ENCODE peak calls at places on chromosomes 5 and 9, in seven cellular contexts. Y, C, Z, X, O, S and I are unnamed samples.

GRCh38 chr9:70324963-70325362 is 66.2 kb downstream of the SMC5 start:
- DNase-seq in Y (no peak), C (no peak), Z (no peak), X (peak), O (peak), S (no peak), I (peak)

GRCh38 chr9:35904966-35905781 is 828 bp upstream of the HRCT1 start:
- DNase-seq in Y (no peak), C (no peak), Z (no peak), X (peak), O (peak), S (no peak), I (no peak)

GRCh38 chr9:138008081-138008841 is 130.7 kb downstream of the CACNA1B start:
- DNase-seq in Y (no peak), C (no peak), Z (no peak), X (no peak), O (peak), S (peak), I (no peak)

GRCh38 chr5:178318893-178319292 is 86.3 kb upstream of the PHYKPL start:
- DNase-seq in Y (no peak), C (no peak), Z (peak), X (no peak), O (no peak), S (peak), I (no peak)

GRCh38 chr5:21820527-21820926 is 1032.6 kb downstream of the CDH12 start:
- DNase-seq in Y (no peak), C (no peak), Z (no peak), X (no peak), O (no peak), S (no peak), I (no peak)

GRCh38 chr5:54309237-54309636 is 1.1 kb downstream of the ARL15 start:
- DNase-seq in Y (no peak), C (no peak), Z (no peak), X (peak), O (peak), S (no peak), I (no peak)

GRCh38 chr9:130918870-130919558 is 20.0 kb downstream of the FIBCD1 start:
- DNase-seq in Y (no peak), C (no peak), Z (no peak), X (no peak), O (no peak), S (no peak), I (no peak)

GRCh38 chr5:122129332-122129731 is at the start of gene ZNF474:
- DNase-seq in Y (no peak), C (peak), Z (no peak), X (peak), O (peak), S (no peak), I (peak)

GRCh38 chr5:118115791-118116190 is 872.6 kb downstream of the DTWD2 start:
- DNase-seq in Y (no peak), C (no peak), Z (no peak), X (no peak), O (no peak), S (no peak), I (peak)

GRCh38 chr5:154312571-154312970 is 122.0 kb downstream of the GALNT10 start:
- DNase-seq in Y (no peak), C (no peak), Z (no peak), X (peak), O (no peak), S (no peak), I (no peak)

GRCh38 chr9:132977626-132978450 is 656 bp upstream of the GFI1B start:
- DNase-seq in Y (peak), C (peak), Z (peak), X (peak), O (peak), S (peak), I (no peak)

GRCh38 chr9:79798450-79798849 is 226.7 kb downstream of the TLE4 start:
- DNase-seq in Y (no peak), C (no peak), Z (no peak), X (no peak), O (no peak), S (no peak), I (no peak)

GRCh38 chr9:132268725-132269352 is 85.9 kb downstream of the SETX start:
- DNase-seq in Y (peak), C (no peak), Z (peak), X (peak), O (peak), S (peak), I (no peak)

GRCh38 chr5:1343931-1344901 is 683 bp downstream of the CLPTM1L start:
- DNase-seq in Y (no peak), C (no peak), Z (no peak), X (peak), O (peak), S (peak), I (no peak)

GRCh38 chr5:144083185-144083584 is 87.3 kb downstream of the YIPF5 start:
- DNase-seq in Y (no peak), C (no peak), Z (no peak), X (peak), O (no peak), S (no peak), I (no peak)

GRCh38 chr9:74277532-74277931 is 219.6 kb upstream of the RORB start:
- DNase-seq in Y (peak), C (no peak), Z (no peak), X (no peak), O (no peak), S (no peak), I (no peak)

GRCh38 chr9:74282526-74283253 is 214.4 kb upstream of the RORB start:
- DNase-seq in Y (peak), C (no peak), Z (no peak), X (no peak), O (no peak), S (no peak), I (no peak)

GRCh38 chr9:74285075-74285474 is 212.1 kb upstream of the RORB start:
- DNase-seq in Y (no peak), C (no peak), Z (no peak), X (no peak), O (peak), S (no peak), I (no peak)

GRCh38 chr9:74284596-74284995 is 212.5 kb upstream of the RORB start:
- DNase-seq in Y (no peak), C (no peak), Z (no peak), X (no peak), O (no peak), S (no peak), I (no peak)

GRCh38 chr9:74281674-74282073 is 215.5 kb upstream of the RORB start:
- DNase-seq in Y (peak), C (no peak), Z (no peak), X (no peak), O (no peak), S (no peak), I (no peak)
- TF ChIP-seq CTCF in Y (peak), C (no peak), Z (no peak), X (no peak), O (peak), S (no peak), I (no peak)

GRCh38 chr9:117245225-117245624 is 169.6 kb downstream of the ASTN2 start:
- DNase-seq in Y (no peak), C (no peak), Z (no peak), X (no peak), O (no peak), S (no peak), I (no peak)

GRCh38 chr9:117249799-117250198 is 165.1 kb downstream of the ASTN2 start:
- DNase-seq in Y (no peak), C (no peak), Z (no peak), X (no peak), O (no peak), S (no peak), I (no peak)

GRCh38 chr9:117253256-117253655 is 161.6 kb downstream of the ASTN2 start:
- DNase-seq in Y (no peak), C (no peak), Z (no peak), X (no peak), O (no peak), S (no peak), I (no peak)

GRCh38 chr9:117250610-117251215 is 164.1 kb downstream of the ASTN2 start:
- DNase-seq in Y (no peak), C (no peak), Z (no peak), X (no peak), O (no peak), S (no peak), I (no peak)

DNA sequence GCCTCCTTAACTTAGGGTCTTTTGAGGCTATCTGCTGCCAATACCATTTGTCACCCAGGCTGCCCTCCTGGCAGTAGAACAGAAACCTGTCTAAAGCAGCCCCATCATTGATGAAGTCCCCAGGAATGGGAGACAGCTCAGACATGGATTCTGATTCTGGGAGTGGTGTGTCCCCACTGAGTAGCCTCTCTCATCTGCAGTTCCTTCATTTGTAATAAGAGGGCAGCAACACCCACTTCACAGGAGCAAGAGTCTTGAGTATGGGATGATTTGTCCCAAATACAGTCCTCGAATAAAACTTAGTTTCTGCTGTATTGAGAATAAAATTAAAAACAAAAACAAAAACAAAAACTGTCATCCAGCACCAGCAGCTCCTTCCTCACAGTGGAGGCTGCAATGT is 167.6 kb downstream of the ASTN2 start:
- DNase-seq in Y (no peak), C (no peak), Z (no peak), X (no peak), O (no peak), S (no peak), I (no peak)
- TF ChIP-seq CTCF in Y (peak), C (no peak), Z (no peak), X (no peak), O (no peak), S (no peak), I (no peak)

GRCh38 chr9:113370806-113371325 is 5.9 kb downstream of the HDHD3 start:
- DNase-seq in Y (no peak), C (no peak), Z (no peak), X (no peak), O (no peak), S (no peak), I (no peak)
- TF ChIP-seq CTCF in Y (no peak), C (no peak), Z (no peak), X (no peak), O (no peak), S (no peak), I (no peak)

DNA sequence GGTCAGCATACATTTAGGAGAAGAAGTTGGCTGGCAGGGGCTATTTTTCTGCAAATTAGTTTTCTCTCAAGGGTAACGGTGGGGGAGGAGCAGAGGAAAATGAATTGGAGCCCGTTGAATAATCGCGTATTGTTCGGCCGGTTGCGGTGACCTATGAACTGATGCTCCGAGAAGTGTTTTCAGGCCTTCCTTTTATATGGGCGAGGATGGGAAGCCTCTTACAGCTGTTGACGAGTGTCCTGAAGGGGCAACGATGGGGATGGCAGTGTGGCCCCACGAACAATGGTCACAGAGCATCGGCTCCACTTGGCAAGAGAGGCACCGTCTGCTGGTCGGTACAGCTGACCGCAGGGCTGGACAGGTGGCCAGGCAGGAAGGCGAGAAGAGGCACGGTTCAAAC is 400.7 kb downstream of the ZSWIM6 start:
- DNase-seq in Y (no peak), C (no peak), Z (no peak), X (no peak), O (no peak), S (no peak), I (no peak)
- TF ChIP-seq CTCF in Y (no peak), C (no peak), Z (no peak), X (no peak), O (no peak), S (no peak), I (no peak)

GRCh38 chr5:156835905-156836304 is 14.2 kb upstream of the PPP1R2B start:
- DNase-seq in Y (no peak), C (no peak), Z (no peak), X (no peak), O (no peak), S (no peak), I (no peak)
- TF ChIP-seq CTCF in Y (peak), C (no peak), Z (no peak), X (no peak), O (no peak), S (no peak), I (no peak)

GRCh38 chr9:121619566-121619965 is 31.9 kb upstream of the DAB2IP start:
- DNase-seq in Y (no peak), C (no peak), Z (no peak), X (no peak), O (no peak), S (no peak), I (no peak)

GRCh38 chr9:121619989-121620673 is 31.3 kb upstream of the DAB2IP start:
- DNase-seq in Y (no peak), C (no peak), Z (peak), X (no peak), O (no peak), S (no peak), I (no peak)

GRCh38 chr9:121622842-121623203 is 28.6 kb upstream of the DAB2IP start:
- DNase-seq in Y (no peak), C (no peak), Z (no peak), X (no peak), O (peak), S (no peak), I (no peak)

GRCh38 chr9:121618504-121618903 is 32.9 kb upstream of the DAB2IP start:
- DNase-seq in Y (no peak), C (no peak), Z (no peak), X (no peak), O (no peak), S (no peak), I (no peak)

DNA sequence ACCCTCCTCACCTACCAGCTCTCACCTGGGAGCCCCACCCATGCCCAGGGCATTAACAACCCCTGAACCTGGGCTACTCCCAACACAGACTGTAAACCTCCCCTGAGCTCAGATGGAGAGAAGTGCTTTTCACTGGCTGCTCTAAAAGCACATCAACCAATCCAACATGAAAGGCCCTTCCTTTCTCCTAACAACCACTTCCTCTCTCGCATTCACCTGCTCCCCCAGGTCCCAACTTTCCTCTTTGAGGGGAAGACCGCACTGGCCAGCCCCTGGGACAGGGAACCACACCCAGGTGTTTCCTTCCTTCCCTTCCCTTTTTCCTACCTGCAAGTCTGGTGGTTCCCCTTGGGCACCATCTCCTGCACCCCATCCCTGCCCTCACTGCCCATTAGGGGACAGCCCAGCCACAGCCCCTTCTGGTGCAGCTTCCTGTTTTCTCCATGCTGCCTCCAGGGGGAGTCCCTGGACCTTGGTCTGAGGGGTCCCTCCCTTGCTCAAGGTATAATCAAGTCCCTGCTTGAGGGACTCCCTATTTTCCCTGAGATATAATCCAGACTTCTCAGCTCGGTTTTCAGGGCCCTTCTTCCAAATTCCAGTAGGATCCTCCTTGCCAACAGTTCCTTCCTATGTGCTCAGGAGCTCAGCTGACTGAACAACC is 30.5 kb upstream of the DAB2IP start:
- DNase-seq in Y (peak), C (no peak), Z (no peak), X (no peak), O (peak), S (no peak), I (no peak)
- TF ChIP-seq CTCF in Y (peak), C (peak), Z (no peak), X (peak), O (peak), S (no peak), I (peak)

GRCh38 chr5:88876714-88877113 is 6.3 kb downstream of the MEF2C start:
- DNase-seq in Y (no peak), C (no peak), Z (no peak), X (no peak), O (no peak), S (no peak), I (no peak)

GRCh38 chr5:88877826-88878225 is 5.2 kb downstream of the MEF2C start:
- DNase-seq in Y (no peak), C (no peak), Z (no peak), X (no peak), O (peak), S (no peak), I (no peak)

GRCh38 chr5:88879724-88880123 is 3.3 kb downstream of the MEF2C start:
- DNase-seq in Y (no peak), C (no peak), Z (no peak), X (no peak), O (no peak), S (no peak), I (no peak)

GRCh38 chr5:88880196-88880595 is 2.8 kb downstream of the MEF2C start:
- DNase-seq in Y (no peak), C (no peak), Z (no peak), X (no peak), O (no peak), S (no peak), I (no peak)

GRCh38 chr5:88878976-88879375 is 4.0 kb downstream of the MEF2C start:
- DNase-seq in Y (no peak), C (no peak), Z (no peak), X (peak), O (peak), S (no peak), I (no peak)
- TF ChIP-seq CTCF in Y (no peak), C (no peak), Z (no peak), X (peak), O (peak), S (no peak), I (no peak)

GRCh38 chr5:142326480-142326938 is 1.7 kb upstream of the SPRY4 start:
- DNase-seq in Y (no peak), C (no peak), Z (no peak), X (no peak), O (no peak), S (no peak), I (no peak)
- TF ChIP-seq CTCF in Y (no peak), C (no peak), Z (no peak), X (no peak), O (no peak), S (no peak), I (no peak)

GRCh38 chr5:180787025-180787424 is 15.6 kb downstream of the MGAT1 start:
- DNase-seq in Y (no peak), C (no peak), Z (no peak), X (peak), O (peak), S (peak), I (no peak)
- TF ChIP-seq CTCF in Y (no peak), C (no peak), Z (no peak), X (no peak), O (no peak), S (no peak), I (no peak)

GRCh38 chr5:133785182-133785581 is 172.8 kb upstream of the FSTL4 start:
- DNase-seq in Y (no peak), C (no peak), Z (no peak), X (no peak), O (no peak), S (no peak), I (no peak)
- TF ChIP-seq CTCF in Y (no peak), C (no peak), Z (no peak), X (no peak), O (no peak), S (no peak), I (no peak)